ENCODE peak calls at places on chromosomes 7 and 10, in eight cellular contexts. N is left ventricle myocardium superior; O is effector memory CD4-positive, alpha-beta T cell; Q is left colon; I is DMS79; B is SK-N-SH; Z is amniotic stem cell; U is ureter. R is an unnamed sample.

GRCh38 chr7:127813991-127814556 is 162.1 kb downstream of the SND1 start:
- DNase-seq in N (no peak), O (no peak), Q (no peak), I (no peak), B (no peak), Z (no peak), U (no peak), R (no peak)

GRCh38 chr10:42850931-42851330 is 68.3 kb downstream of the BMS1 start:
- DNase-seq in N (no peak), O (no peak), Q (no peak), I (no peak), B (no peak), Z (no peak), U (no peak), R (no peak)

GRCh38 chr10:49844775-49845561 is 82.8 kb upstream of the OGDHL start:
- DNase-seq in N (no peak), O (no peak), Q (no peak), I (no peak), B (no peak), Z (no peak), U (no peak), R (no peak)

GRCh38 chr10:131082991-131083465 is 228.5 kb downstream of the TCERG1L start:
- DNase-seq in N (no peak), O (no peak), Q (no peak), I (no peak), B (peak), Z (no peak), U (no peak), R (no peak)

GRCh38 chr10:6349846-6350245 is 147.1 kb downstream of the PFKFB3 start:
- DNase-seq in N (no peak), O (no peak), Q (no peak), I (no peak), B (no peak), Z (no peak), U (no peak), R (no peak)

GRCh38 chr7:31122649-31123058 is 70.5 kb downstream of the ADCYAP1R1 start:
- DNase-seq in N (peak), O (no peak), Q (peak), I (peak), B (peak), Z (peak), U (peak), R (peak)

GRCh38 chr10:93080350-93081046 is 6.8 kb downstream of the CYP26A1 start:
- DNase-seq in N (peak), O (peak), Q (peak), I (no peak), B (peak), Z (no peak), U (peak), R (no peak)

GRCh38 chr7:31991846-31992245 is 78.4 kb downstream of the PDE1C start:
- DNase-seq in N (no peak), O (no peak), Q (no peak), I (no peak), B (no peak), Z (no peak), U (no peak), R (no peak)

GRCh38 chr7:24769863-24770262 is 12.6 kb upstream of the GSDME start:
- DNase-seq in N (no peak), O (no peak), Q (no peak), I (no peak), B (no peak), Z (no peak), U (no peak), R (no peak)

GRCh38 chr7:55309040-55309991 is 55.8 kb upstream of the LANCL2 start:
- DNase-seq in N (peak), O (peak), Q (peak), I (no peak), B (no peak), Z (no peak), U (no peak), R (no peak)

GRCh38 chr10:114297136-114297705 is 58.2 kb downstream of the VWA2 start:
- DNase-seq in N (peak), O (no peak), Q (no peak), I (no peak), B (no peak), Z (no peak), U (no peak), R (no peak)